ENCODE peak calls at places on chromosomes 7 and 10, in five cellular contexts. J is NCI-H524; K is endodermal cell; E is amygdala; U is activated CD8-positive, alpha-beta memory T cell treated with anti-CD3 and anti-CD28 coated beads for 24 hours. D is an unnamed sample.

GRCh38 chr7:24793982-24794648 is 36.9 kb upstream of the GSDME start:
- DNase-seq in J (no peak), K (peak), E (no peak), U (no peak), D (no peak)

GRCh38 chr7:131859162-131859821 is 302.9 kb upstream of the PODXL start:
- DNase-seq in K (peak), E (no peak), J (peak), U (peak), D (no peak)

GRCh38 chr10:121112618-121113384 is 261.6 kb downstream of the WDR11 start:
- DNase-seq in U (no peak), K (peak), E (no peak), J (peak), D (no peak)

GRCh38 chr7:115676080-115676479 is 354.5 kb downstream of the TFEC start:
- DNase-seq in U (no peak), E (no peak), K (no peak), J (peak), D (no peak)

GRCh38 chr10:118594392-118595063 is 920 bp downstream of the PRLHR start:
- DNase-seq in U (peak), J (peak), K (peak), E (no peak), D (no peak)

GRCh38 chr7:103307487-103308231 is 10.4 kb downstream of the PMPCB start:
- DNase-seq in K (no peak), E (no peak), U (no peak), J (no peak), D (no peak)

GRCh38 chr7:120941064-120941463 is 9.5 kb upstream of the ING3 start:
- DNase-seq in U (no peak), E (no peak), K (no peak), J (peak), D (no peak)

GRCh38 chr10:59096631-59097030 is 79.8 kb upstream of the PHYHIPL start:
- DNase-seq in E (no peak), K (no peak), J (no peak), U (no peak), D (no peak)

GRCh38 chr7:78125884-78126283 is 327.3 kb downstream of the PHTF2 start:
- DNase-seq in J (no peak), K (no peak), E (no peak), U (no peak), D (no peak)

GRCh38 chr10:73205121-73205520 is 37.2 kb downstream of the FAM149B1 start:
- DNase-seq in K (no peak), E (no peak), U (no peak), J (no peak), D (no peak)

GRCh38 chr7:48421357-48421756 is 250.1 kb downstream of the ABCA13 start:
- DNase-seq in U (no peak), J (no peak), K (no peak), E (no peak), D (no peak)

GRCh38 chr10:72079356-72079755 is 9.0 kb downstream of the SPOCK2 start:
- DNase-seq in K (no peak), E (peak), J (peak), U (peak), D (no peak)

GRCh38 chr10:110779489-110779888 is 92.2 kb upstream of the PDCD4 start:
- DNase-seq in E (no peak), K (no peak), U (no peak), J (no peak), D (no peak)

GRCh38 chr10:92867235-92867634 is 18.9 kb downstream of the EXOC6 start:
- DNase-seq in J (no peak), K (no peak), E (no peak), U (no peak), D (no peak)

GRCh38 chr10:13256627-13257026 is 22.5 kb upstream of the UCMA start:
- DNase-seq in K (no peak), E (no peak), U (no peak), J (no peak), D (no peak)

GRCh38 chr7:1737956-1738355 is 67.9 kb downstream of the ELFN1 start:
- DNase-seq in J (no peak), K (no peak), U (no peak), E (no peak), D (no peak)

GRCh38 chr7:106866298-106867281 is 1.5 kb downstream of the PIK3CG start:
- DNase-seq in E (no peak), U (no peak), J (no peak), K (no peak), D (no peak)

GRCh38 chr7:150745868-150746267 is 8.7 kb downstream of the GIMAP5 start:
- DNase-seq in J (no peak), K (no peak), U (peak), E (no peak), D (no peak)

GRCh38 chr10:110168601-110169481 is 38.6 kb upstream of the MXI1 start:
- DNase-seq in E (no peak), K (peak), J (no peak), U (no peak), D (no peak)

GRCh38 chr7:80902716-80903308 is 16.0 kb downstream of the SEMA3C start:
- DNase-seq in U (no peak), E (no peak), K (no peak), J (peak), D (no peak)

GRCh38 chr10:60414877-60415585 is 25.4 kb upstream of the ANK3 start:
- DNase-seq in J (peak), U (no peak), E (no peak), K (peak), D (no peak)

GRCh38 chr10:30387646-30388243 is 38.7 kb upstream of the MTPAP start:
- DNase-seq in U (no peak), K (no peak), E (no peak), J (no peak), D (no peak)

GRCh38 chr7:77570330-77571011 is 33.4 kb downstream of the PTPN12 start:
- DNase-seq in K (no peak), J (no peak), U (no peak), E (no peak), D (no peak)

GRCh38 chr7:158779061-158779992 is 50.0 kb downstream of the ESYT2 start:
- DNase-seq in K (no peak), U (no peak), E (no peak), J (no peak), D (no peak)

GRCh38 chr7:140525741-140526140 is 46.4 kb upstream of the MKRN1 start:
- DNase-seq in K (peak), U (peak), E (no peak), J (no peak), D (no peak)

GRCh38 chr10:112986791-112987190 is 36.7 kb downstream of the TCF7L2 start:
- DNase-seq in K (no peak), E (no peak), U (no peak), J (no peak), D (no peak)

GRCh38 chr7:128831994-128832879 is 2.0 kb downstream of the FLNC start:
- DNase-seq in K (peak), U (no peak), J (peak), E (no peak), D (peak)